ENCODE peak calls at places on chromosomes 7 and 10, in eight cellular contexts. J is gastrocnemius medialis, V is left ventricle myocardium inferior, S is neural progenitor cell, I is adrenal gland, X is HCT116, W is heart left ventricle, U is fibroblast of lung. H is an unnamed sample.

GRCh38 chr7:86479144-86479543 is 164.6 kb upstream of the GRM3 start:
- DNase-seq in J (peak), V (no peak), S (no peak), I (no peak), X (no peak), W (no peak), U (no peak), H (no peak)

GRCh38 chr7:158109364-158110033 is 478.1 kb downstream of the PTPRN2 start:
- DNase-seq in J (no peak), V (no peak), S (no peak), I (no peak), X (no peak), W (no peak), U (no peak), H (no peak)

GRCh38 chr10:120990831-120991230 is 139.7 kb downstream of the WDR11 start:
- DNase-seq in J (no peak), V (no peak), S (no peak), I (no peak), X (no peak), W (no peak), U (no peak), H (no peak)

GRCh38 chr10:86068532-86069337 is 297.9 kb downstream of the GRID1 start:
- DNase-seq in J (no peak), V (no peak), S (no peak), I (no peak), X (no peak), W (no peak), U (no peak), H (no peak)

GRCh38 chr10:132671171-132672154 is 114.5 kb downstream of the NKX6-2 start:
- DNase-seq in J (no peak), V (peak), S (no peak), I (no peak), X (no peak), W (peak), U (no peak), H (peak)

GRCh38 chr7:51158742-51159441 is 157.7 kb downstream of the COBL start:
- DNase-seq in J (no peak), V (no peak), S (no peak), I (no peak), X (no peak), W (no peak), U (no peak), H (no peak)

GRCh38 chr10:34213805-34214197 is 601.3 kb downstream of the PARD3 start:
- DNase-seq in J (no peak), V (no peak), S (no peak), I (no peak), X (no peak), W (no peak), U (no peak), H (no peak)

GRCh38 chr10:12707461-12708185 is 293.9 kb downstream of the CCDC3 start:
- DNase-seq in J (no peak), V (no peak), S (peak), I (peak), X (peak), W (peak), U (peak), H (peak)

GRCh38 chr10:120131183-120131582 is 238.7 kb downstream of the SEC23IP start:
- DNase-seq in J (no peak), V (no peak), S (peak), I (peak), X (no peak), W (no peak), U (peak), H (no peak)

GRCh38 chr7:15751191-15751701 is 64.8 kb upstream of the MEOX2 start:
- DNase-seq in J (no peak), V (no peak), S (no peak), I (no peak), X (no peak), W (no peak), U (peak), H (no peak)

GRCh38 chr10:24552346-24553016 is 171.2 kb downstream of the ARHGAP21 start:
- DNase-seq in J (peak), V (no peak), S (peak), I (no peak), X (peak), W (no peak), U (no peak), H (no peak)

GRCh38 chr7:50151661-50152060 is 58.6 kb upstream of the ZPBP start:
- DNase-seq in J (no peak), V (no peak), S (no peak), I (no peak), X (no peak), W (no peak), U (no peak), H (no peak)

GRCh38 chr7:28330384-28331070 is 81.8 kb upstream of the CREB5 start:
- DNase-seq in J (no peak), V (no peak), S (no peak), I (no peak), X (no peak), W (no peak), U (peak), H (no peak)

DNA sequence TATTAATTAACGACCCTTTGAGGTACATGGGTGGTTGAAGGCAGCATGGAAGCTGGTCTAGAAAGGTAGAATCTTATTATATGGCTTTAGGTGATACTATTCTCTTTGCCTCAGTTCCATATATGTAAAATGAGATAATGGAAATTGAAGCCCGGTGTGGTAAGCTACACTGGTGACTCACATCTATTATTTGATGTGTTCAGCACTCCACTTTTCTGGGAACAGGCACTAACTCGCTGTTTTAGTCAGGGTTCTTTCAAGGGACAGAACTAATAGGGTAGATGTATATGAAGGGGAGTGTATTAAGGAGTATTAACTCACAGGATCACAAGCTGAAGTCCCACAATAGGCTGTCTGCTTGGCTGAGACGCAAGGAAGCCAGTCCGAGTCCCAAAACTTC is 4.4 kb upstream of the TRUB1 start:
- DNase-seq in J (no peak), V (no peak), S (no peak), I (no peak), X (no peak), W (no peak), U (peak), H (no peak)
- H3K27ac ChIP-seq in J (peak), V (no peak), S (no peak), I (no peak), X (no peak), W (no peak), U (no peak), H (no peak)

DNA sequence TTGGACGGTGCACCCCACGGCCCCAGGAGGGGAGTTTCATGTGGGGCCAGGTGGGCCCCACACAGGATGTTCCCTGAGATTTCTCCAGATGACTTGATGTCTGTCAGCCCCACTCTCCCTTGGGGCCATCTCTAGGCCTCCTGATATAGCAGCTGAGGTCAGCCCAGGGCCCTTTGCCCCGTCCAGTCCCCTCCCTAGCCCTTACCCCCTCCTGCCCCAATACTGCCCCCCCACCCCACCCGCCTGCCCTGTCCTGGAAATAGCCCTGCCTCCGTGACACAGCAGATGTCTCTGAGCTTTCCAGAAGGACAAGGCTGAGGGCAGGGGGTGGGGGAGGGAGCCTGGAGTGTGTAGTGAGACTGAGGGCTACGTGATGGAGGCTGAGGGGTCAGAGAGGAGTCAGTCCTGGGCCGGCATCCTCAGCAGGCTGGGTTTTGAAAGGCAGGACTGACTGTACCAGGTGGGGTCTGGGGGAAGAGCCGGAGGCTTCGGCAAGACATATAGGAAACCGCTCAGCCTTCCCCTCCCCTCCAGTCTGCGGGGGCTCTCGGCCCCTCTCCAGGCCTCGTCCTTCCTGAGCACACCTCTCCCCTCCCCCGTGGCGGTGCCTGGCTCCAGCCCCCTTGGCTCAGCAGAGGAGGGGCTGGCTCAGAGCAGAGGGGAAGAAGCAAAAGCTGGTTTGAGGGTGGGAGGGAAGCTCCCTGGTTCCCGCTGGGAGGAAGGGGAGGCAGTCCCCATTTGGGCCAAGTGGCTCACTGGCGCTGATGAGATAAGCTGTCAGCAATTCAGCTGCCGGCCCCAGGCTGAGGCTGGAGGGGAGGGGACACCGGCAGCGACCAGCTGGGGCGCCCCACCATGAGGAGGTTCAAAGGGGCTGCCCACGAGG is 2.0 kb downstream of the FLNC start:
- DNase-seq in J (peak), V (peak), S (peak), I (no peak), X (no peak), W (peak), U (peak), H (peak)
- H3K27ac ChIP-seq in J (peak), V (peak), S (peak), I (no peak), X (no peak), W (peak), U (peak), H (peak)

GRCh38 chr10:79482721-79483120 is 29.6 kb upstream of the EIF5AL1 start:
- DNase-seq in J (no peak), V (no peak), S (peak), I (no peak), X (no peak), W (no peak), U (no peak), H (no peak)
- H3K27ac ChIP-seq in J (peak), V (peak), S (no peak), I (no peak), X (no peak), W (peak), U (no peak), H (peak)

GRCh38 chr7:107381453-107381852 is 88.4 kb upstream of the GPR22 start:
- DNase-seq in J (no peak), V (no peak), S (no peak), I (no peak), X (no peak), W (no peak), U (no peak), H (no peak)
- H3K27ac ChIP-seq in J (no peak), V (no peak), S (no peak), I (no peak), X (no peak), W (no peak), U (no peak), H (peak)

GRCh38 chr7:112484671-112485097 is 3.9 kb downstream of the LSMEM1 start:
- DNase-seq in J (peak), V (peak), S (no peak), I (peak), X (peak), W (peak), U (peak), H (no peak)
- H3K27ac ChIP-seq in J (peak), V (peak), S (no peak), I (peak), X (peak), W (peak), U (peak), H (peak)

GRCh38 chr10:95499482-95499989 is 61.6 kb downstream of the SORBS1 start:
- DNase-seq in J (no peak), V (no peak), S (no peak), I (no peak), X (no peak), W (no peak), U (peak), H (no peak)

GRCh38 chr10:95500097-95500496 is 61.1 kb downstream of the SORBS1 start:
- DNase-seq in J (no peak), V (no peak), S (no peak), I (no peak), X (no peak), W (no peak), U (no peak), H (no peak)

GRCh38 chr10:95502377-95502776 is 58.8 kb downstream of the SORBS1 start:
- DNase-seq in J (no peak), V (no peak), S (no peak), I (no peak), X (no peak), W (no peak), U (no peak), H (no peak)

GRCh38 chr10:95501203-95502094 is 59.7 kb downstream of the SORBS1 start:
- DNase-seq in J (no peak), V (no peak), S (no peak), I (no peak), X (no peak), W (no peak), U (no peak), H (no peak)

DNA sequence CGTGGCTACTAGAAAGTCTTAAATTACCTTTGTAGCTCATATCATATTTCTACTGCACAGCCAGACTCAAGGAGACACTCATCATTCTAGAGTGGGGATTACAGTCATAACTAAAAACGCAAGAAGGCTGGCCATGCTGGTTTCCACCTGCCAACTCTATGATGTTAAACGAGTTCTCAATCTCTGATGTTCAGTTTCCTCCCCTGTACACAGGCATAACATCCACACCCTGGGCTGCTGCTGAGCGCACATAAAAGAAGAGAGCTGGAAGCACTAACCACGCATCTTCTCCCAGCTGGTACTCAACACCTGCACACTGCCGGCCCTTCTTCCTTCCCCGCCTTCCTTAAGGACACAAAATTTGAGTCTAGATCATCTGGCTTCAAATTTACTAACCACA is 60.5 kb downstream of the SORBS1 start:
- DNase-seq in J (peak), V (no peak), S (no peak), I (no peak), X (no peak), W (no peak), U (no peak), H (no peak)
- H3K27ac ChIP-seq in J (peak), V (peak), S (no peak), I (no peak), X (no peak), W (peak), U (no peak), H (peak)

GRCh38 chr10:71840177-71840711 is 10.8 kb downstream of the PSAP start:
- DNase-seq in J (no peak), V (peak), S (peak), I (peak), X (no peak), W (peak), U (peak), H (peak)
- H3K27ac ChIP-seq in J (peak), V (peak), S (peak), I (peak), X (no peak), W (no peak), U (peak), H (peak)

GRCh38 chr7:5380350-5381210 is 43.1 kb downstream of the TNRC18 start:
- DNase-seq in J (no peak), V (no peak), S (no peak), I (no peak), X (no peak), W (no peak), U (no peak), H (no peak)
- H3K27ac ChIP-seq in J (no peak), V (no peak), S (no peak), I (no peak), X (no peak), W (no peak), U (no peak), H (peak)

DNA sequence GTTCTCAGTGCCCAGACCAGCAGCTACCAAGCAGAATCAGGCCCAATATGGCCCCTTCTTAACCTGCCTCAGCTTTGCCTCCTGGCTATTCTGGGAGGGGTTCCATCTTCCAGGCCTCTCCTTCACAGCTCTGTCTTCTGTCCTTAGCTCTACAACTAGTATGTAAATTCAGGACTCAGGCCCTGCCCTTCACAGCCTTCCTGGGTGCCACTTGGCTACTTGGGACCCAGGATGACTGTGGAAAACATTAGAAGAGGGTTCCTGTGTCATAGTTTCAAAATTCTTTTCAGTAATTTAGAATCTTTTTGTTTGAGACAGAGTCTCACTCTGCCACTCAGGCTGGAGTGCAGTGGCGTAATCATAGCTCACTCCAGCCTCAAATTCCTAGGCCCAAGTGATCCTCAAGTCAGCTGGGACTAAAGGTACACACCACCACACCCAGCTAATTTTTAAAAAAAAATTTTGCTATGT is 33.2 kb upstream of the PAPSS2 start:
- DNase-seq in J (no peak), V (no peak), S (no peak), I (no peak), X (no peak), W (no peak), U (no peak), H (no peak)
- H3K27ac ChIP-seq in J (no peak), V (no peak), S (no peak), I (no peak), X (no peak), W (no peak), U (no peak), H (no peak)

H was measured in uterus.